ENCODE peak calls at places on chromosomes 4 and X, in six cellular contexts. V is upper lobe of left lung, Q is ovary, B is fibroblast of pulmonary artery, F is tibial nerve, J is nephron progenitor cell. H is an unnamed sample.
A peak's percentile ranks its signal among the peaks of the same experiment; 100 is the strongest.

GRCh38 chr4:149344436-149344835 is 471.2 kb downstream of the IQCM start:
- DNase-seq in V (no peak), Q (no peak), B (peak; percentile 88), F (no peak), J (no peak), H (no peak)

GRCh38 chrX:151970661-151971060 is 3.8 kb downstream of the GABRE start:
- DNase-seq in V (no peak), Q (peak; percentile 35), B (peak; percentile 94), F (peak; percentile 67), J (no peak), H (no peak)

GRCh38 chrX:13938053-13938765 is 91.5 kb downstream of the GEMIN8 start:
- DNase-seq in V (peak; percentile 88), Q (peak; percentile 19), B (peak; percentile 2), F (no peak), J (peak; percentile 65), H (peak; percentile 43)

GRCh38 chrX:9326369-9326768 is 138.5 kb upstream of the TBL1X start:
- DNase-seq in V (no peak), Q (no peak), B (no peak), F (no peak), J (no peak), H (no peak)

GRCh38 chr4:70315928-70316327 is 18.9 kb upstream of the CABS1 start:
- DNase-seq in V (no peak), Q (no peak), B (no peak), F (no peak), J (no peak), H (no peak)

GRCh38 chr4:100100985-100101384 is 89.3 kb downstream of the DDIT4L start:
- DNase-seq in V (no peak), Q (no peak), B (no peak), F (no peak), J (no peak), H (no peak)

GRCh38 chr4:38967260-38968095 is 64.7 kb downstream of the TMEM156 start:
- DNase-seq in V (no peak), Q (no peak), B (peak; percentile 97), F (no peak), J (no peak), H (no peak)

GRCh38 chrX:153689654-153690465 is 2.1 kb downstream of the SLC6A8 start:
- DNase-seq in V (peak; percentile 43), Q (peak; percentile 30), B (no peak), F (no peak), J (no peak), H (no peak)

GRCh38 chrX:47145408-47146120 is 543 bp downstream of the RBM10 start:
- DNase-seq in V (no peak), Q (no peak), B (no peak), F (no peak), J (peak; percentile 9), H (no peak)

GRCh38 chrX:78540171-78540570 is 119.0 kb downstream of the RTL3 start:
- DNase-seq in V (no peak), Q (no peak), B (peak; percentile 26), F (no peak), J (no peak), H (no peak)

GRCh38 chrX:149487292-149487691 is 17.8 kb downstream of the IDS start:
- DNase-seq in V (no peak), Q (no peak), B (no peak), F (no peak), J (no peak), H (no peak)

GRCh38 chrX:41095962-41096955 is 11.0 kb downstream of the USP9X start:
- DNase-seq in V (no peak), Q (no peak), B (no peak), F (no peak), J (no peak), H (no peak)

GRCh38 chr4:185716008-185716976 is 95.7 kb downstream of the SORBS2 start:
- DNase-seq in V (no peak), Q (no peak), B (no peak), F (no peak), J (peak; percentile 24), H (no peak)

GRCh38 chr4:107034091-107034698 is 1.9 kb downstream of the DKK2 start:
- DNase-seq in V (peak; percentile 54), Q (peak; percentile 23), B (no peak), F (peak; percentile 52), J (peak; percentile 71), H (peak; percentile 64)

GRCh38 chrX:140360284-140360683 is 144.6 kb downstream of the SOX3 start:
- DNase-seq in V (no peak), Q (no peak), B (no peak), F (no peak), J (no peak), H (no peak)

GRCh38 chrX:152810403-152810802 is 20.2 kb downstream of the CETN2 start:
- DNase-seq in V (no peak), Q (no peak), B (no peak), F (no peak), J (no peak), H (no peak)

DNA sequence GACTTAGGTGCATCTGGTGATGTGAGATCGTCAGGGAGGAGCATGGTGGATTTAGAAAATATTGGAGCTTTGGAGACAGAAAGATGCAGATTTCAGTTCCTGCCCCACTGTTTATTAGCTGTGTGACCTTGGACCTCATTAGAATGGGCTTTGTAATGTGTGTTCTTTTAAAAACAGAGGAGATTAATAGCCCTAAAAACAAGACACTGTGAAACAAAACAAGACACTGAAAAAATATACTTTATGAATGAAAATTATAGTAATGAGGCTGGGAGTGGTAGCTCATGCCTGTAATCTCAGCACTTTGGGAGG is 79.5 kb downstream of the EVC start:
- DNase-seq in V (no peak), Q (no peak), B (no peak), F (no peak), J (no peak), H (no peak)
- TF ChIP-seq CTCF in V (no peak), Q (no peak), B (no peak), F (no peak), J (no peak), H (peak; percentile 14)

GRCh38 chr4:88591787-88592599 is at the start of gene HERC3:
- DNase-seq in V (peak; percentile 98), Q (peak; percentile 91), B (peak; percentile 84), F (peak; percentile 81), J (peak; percentile 93), H (peak; percentile 81)
- TF ChIP-seq CTCF in V (peak; percentile 41), Q (no peak), B (no peak), F (peak; percentile 24), J (no peak), H (no peak)

GRCh38 chr4:20331642-20332041 is 79.9 kb downstream of the SLIT2 start:
- DNase-seq in V (no peak), Q (no peak), B (peak; percentile 37), F (no peak), J (no peak), H (no peak)
- TF ChIP-seq CTCF in V (no peak), Q (no peak), B (no peak), F (no peak), J (no peak), H (no peak)

DNA sequence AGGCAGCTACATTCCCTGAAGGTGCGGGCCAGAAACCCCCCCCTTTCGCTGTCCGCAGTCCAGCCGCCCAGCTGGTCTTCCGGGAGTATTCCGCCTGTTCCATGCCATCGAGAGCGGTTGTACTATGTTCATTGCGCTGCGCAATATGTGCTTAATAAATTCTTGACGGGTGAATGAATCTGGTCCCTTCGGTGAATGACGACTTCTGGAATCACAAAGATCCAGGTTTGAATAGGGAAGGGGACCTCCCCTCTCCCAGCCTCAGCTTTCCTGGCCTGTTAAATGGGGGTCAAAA is 777 bp upstream of the TFE3 start:
- DNase-seq in V (no peak), Q (no peak), B (no peak), F (no peak), J (no peak), H (no peak)
- TF ChIP-seq CTCF in V (peak; percentile 2), Q (no peak), B (no peak), F (no peak), J (no peak), H (no peak)

DNA sequence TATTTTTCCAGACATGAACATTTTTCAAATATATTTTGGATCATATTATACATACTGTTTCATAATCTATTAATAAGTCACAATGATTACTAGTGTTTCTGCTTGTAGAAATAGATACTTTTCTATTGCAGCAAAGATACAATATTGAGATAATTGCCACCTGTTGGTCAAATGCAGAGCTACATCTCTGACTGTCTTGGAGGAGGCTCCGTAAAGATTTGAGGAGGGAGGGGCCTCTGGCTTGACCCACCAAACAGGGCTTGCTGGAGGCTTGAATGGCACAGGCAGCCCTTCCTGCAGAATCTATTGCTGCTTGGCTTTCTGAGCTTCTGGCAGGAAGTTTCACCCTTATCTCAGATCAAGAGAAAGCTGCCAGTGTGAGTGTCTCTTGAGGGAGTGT is 99.3 kb upstream of the ARMCX2 start:
- DNase-seq in V (no peak), Q (no peak), B (peak; percentile 49), F (peak; percentile 57), J (peak; percentile 31), H (peak; percentile 12)
- TF ChIP-seq CTCF in V (peak; percentile 43), Q (no peak), B (peak; percentile 40), F (peak; percentile 39), J (peak; percentile 43), H (peak; percentile 63)

DNA sequence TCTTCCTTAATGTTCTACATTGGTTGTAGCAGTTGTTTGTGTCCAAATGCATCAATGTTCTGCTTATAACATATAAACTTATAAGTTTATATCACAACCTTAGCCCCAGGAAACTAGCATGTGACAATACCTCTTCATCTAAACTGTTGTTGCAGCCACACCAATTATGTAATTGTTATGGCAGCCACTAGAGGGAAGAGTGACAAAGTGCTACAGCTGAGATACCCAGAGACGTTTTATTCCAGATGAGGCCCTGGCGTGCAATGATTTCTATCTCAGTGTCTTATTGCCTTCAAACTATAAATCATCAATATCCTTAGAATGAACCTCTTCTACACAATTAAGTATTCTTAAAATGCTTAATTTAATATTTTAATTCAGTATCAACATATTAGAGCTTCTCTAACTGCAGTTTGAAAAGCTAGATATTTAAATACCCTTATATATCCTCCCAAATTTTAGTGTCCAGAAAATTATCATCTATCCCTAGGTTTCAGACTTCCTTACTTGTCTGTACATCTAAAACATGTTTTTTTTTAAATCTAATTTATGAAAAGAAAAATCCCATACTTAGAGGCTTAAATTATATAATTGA is 171.6 kb downstream of the PCDH10 start:
- DNase-seq in V (no peak), Q (no peak), B (peak; percentile 52), F (no peak), J (peak; percentile 19), H (peak; percentile 6)
- TF ChIP-seq CTCF in V (peak; percentile 34), Q (no peak), B (peak; percentile 76), F (peak; percentile 19), J (peak; percentile 75), H (peak; percentile 79)

GRCh38 chr4:74975082-74975481 is 42.2 kb downstream of the PARM1 start:
- DNase-seq in V (no peak), Q (no peak), B (no peak), F (no peak), J (no peak), H (no peak)

GRCh38 chr4:74970577-74970976 is 37.7 kb downstream of the PARM1 start:
- DNase-seq in V (no peak), Q (no peak), B (no peak), F (no peak), J (no peak), H (no peak)

GRCh38 chr4:74967324-74967723 is 34.4 kb downstream of the PARM1 start:
- DNase-seq in V (no peak), Q (no peak), B (no peak), F (no peak), J (no peak), H (no peak)

GRCh38 chr4:74968456-74969164 is 35.7 kb downstream of the PARM1 start:
- DNase-seq in V (no peak), Q (no peak), B (no peak), F (no peak), J (no peak), H (no peak)

GRCh38 chr4:74969507-74970474 is 36.9 kb downstream of the PARM1 start:
- DNase-seq in V (no peak), Q (no peak), B (peak; percentile 1), F (no peak), J (no peak), H (no peak)
- TF ChIP-seq CTCF in V (no peak), Q (no peak), B (peak; percentile 10), F (no peak), J (peak; percentile 11), H (peak; percentile 36)